ENCODE peak calls at places on chromosomes 4 and X, in four cellular contexts. One of them, this sample, is unnamed.

GRCh38 chr4:121253961-121254360 is 89.8 kb upstream of the TNIP3 start:
- DNase-seq in lower lobe of right lung: no peak
- DNase-seq in CD8-positive, alpha-beta memory T cell: peak; percentile 32
- DNase-seq in IMR-90: no peak
- DNase-seq in this sample: no peak

GRCh38 chr4:149823770-149824221 is 8.2 kb upstream of the IQCM start:
- DNase-seq in IMR-90: peak; percentile 74
- DNase-seq in CD8-positive, alpha-beta memory T cell: no peak
- DNase-seq in lower lobe of right lung: no peak
- DNase-seq in this sample: no peak

GRCh38 chr4:110201502-110201901 is 3.1 kb upstream of the ELOVL6 start:
- DNase-seq in lower lobe of right lung: no peak
- DNase-seq in CD8-positive, alpha-beta memory T cell: no peak
- DNase-seq in IMR-90: no peak
- DNase-seq in this sample: no peak

GRCh38 chrX:53714580-53715335 is 28.2 kb upstream of the HUWE1 start:
- DNase-seq in CD8-positive, alpha-beta memory T cell: peak; percentile 30
- DNase-seq in lower lobe of right lung: peak; percentile 53
- DNase-seq in IMR-90: peak; percentile 57
- DNase-seq in this sample: no peak

GRCh38 chr4:116588783-116589182 is 496.6 kb downstream of the TRAM1L1 start:
- DNase-seq in CD8-positive, alpha-beta memory T cell: no peak
- DNase-seq in IMR-90: no peak
- DNase-seq in lower lobe of right lung: no peak
- DNase-seq in this sample: no peak

GRCh38 chr4:14837860-14838259 is 164.4 kb upstream of the CPEB2 start:
- DNase-seq in CD8-positive, alpha-beta memory T cell: no peak
- DNase-seq in IMR-90: no peak
- DNase-seq in lower lobe of right lung: no peak
- DNase-seq in this sample: no peak

GRCh38 chr4:147096667-147097604 is 151.3 kb upstream of the TTC29 start:
- DNase-seq in IMR-90: peak; percentile 69
- DNase-seq in CD8-positive, alpha-beta memory T cell: no peak
- DNase-seq in lower lobe of right lung: no peak
- DNase-seq in this sample: no peak

GRCh38 chr4:22573198-22573597 is 57.3 kb upstream of the ADGRA3 start:
- DNase-seq in IMR-90: no peak
- DNase-seq in CD8-positive, alpha-beta memory T cell: no peak
- DNase-seq in lower lobe of right lung: peak; percentile 52
- DNase-seq in this sample: no peak

GRCh38 chr4:106358899-106359298 is 9.7 kb downstream of the GIMD1 start:
- DNase-seq in CD8-positive, alpha-beta memory T cell: no peak
- DNase-seq in lower lobe of right lung: no peak
- DNase-seq in IMR-90: peak; percentile 77
- DNase-seq in this sample: no peak

GRCh38 chr4:101115841-101116240 is 231.5 kb downstream of the PPP3CA start:
- DNase-seq in IMR-90: no peak
- DNase-seq in lower lobe of right lung: no peak
- DNase-seq in CD8-positive, alpha-beta memory T cell: no peak
- DNase-seq in this sample: no peak

GRCh38 chrX:16023790-16024734 is 99.3 kb upstream of the GRPR start:
- DNase-seq in lower lobe of right lung: no peak
- DNase-seq in CD8-positive, alpha-beta memory T cell: no peak
- DNase-seq in IMR-90: peak; percentile 58
- DNase-seq in this sample: no peak

GRCh38 chr4:176981074-176981473 is 188.4 kb upstream of the VEGFC start:
- DNase-seq in IMR-90: no peak
- DNase-seq in lower lobe of right lung: no peak
- DNase-seq in CD8-positive, alpha-beta memory T cell: no peak
- DNase-seq in this sample: no peak

GRCh38 chr4:25723409-25723808 is 67.8 kb downstream of the SLC34A2 start:
- DNase-seq in lower lobe of right lung: no peak
- DNase-seq in IMR-90: peak; percentile 32
- DNase-seq in CD8-positive, alpha-beta memory T cell: no peak
- DNase-seq in this sample: no peak

GRCh38 chr4:185559913-185560281 is 24.6 kb upstream of the PDLIM3 start:
- DNase-seq in IMR-90: peak; percentile 68
- DNase-seq in lower lobe of right lung: no peak
- DNase-seq in CD8-positive, alpha-beta memory T cell: no peak
- DNase-seq in this sample: no peak

GRCh38 chr4:159069922-159070321 is 33.0 kb upstream of the RAPGEF2 start:
- DNase-seq in IMR-90: peak; percentile 58
- DNase-seq in lower lobe of right lung: no peak
- DNase-seq in CD8-positive, alpha-beta memory T cell: no peak
- DNase-seq in this sample: no peak

GRCh38 chr4:15920723-15921591 is 17.6 kb downstream of the FGFBP1 start:
- DNase-seq in CD8-positive, alpha-beta memory T cell: no peak
- DNase-seq in lower lobe of right lung: peak; percentile 59
- DNase-seq in IMR-90: peak; percentile 99
- DNase-seq in this sample: peak; percentile 3

GRCh38 chr4:189294570-189294969 is 646.1 kb upstream of the FRG1 start:
- DNase-seq in CD8-positive, alpha-beta memory T cell: no peak
- DNase-seq in lower lobe of right lung: no peak
- DNase-seq in IMR-90: no peak
- DNase-seq in this sample: no peak

GRCh38 chr4:156692016-156692415 is 279.6 kb downstream of the PDGFC start:
- DNase-seq in CD8-positive, alpha-beta memory T cell: no peak
- DNase-seq in IMR-90: no peak
- DNase-seq in lower lobe of right lung: no peak
- DNase-seq in this sample: no peak

GRCh38 chr4:184534511-184535391 is 60.4 kb upstream of the IRF2 start:
- DNase-seq in CD8-positive, alpha-beta memory T cell: no peak
- DNase-seq in lower lobe of right lung: no peak
- DNase-seq in IMR-90: peak; percentile 67
- DNase-seq in this sample: no peak

GRCh38 chr4:83179205-83179604 is 64.7 kb upstream of the PLAC8 start:
- DNase-seq in IMR-90: no peak
- DNase-seq in lower lobe of right lung: no peak
- DNase-seq in CD8-positive, alpha-beta memory T cell: no peak
- DNase-seq in this sample: no peak

GRCh38 chr4:177235026-177235425 is 74.6 kb upstream of the NEIL3 start:
- DNase-seq in CD8-positive, alpha-beta memory T cell: no peak
- DNase-seq in IMR-90: peak; percentile 82
- DNase-seq in lower lobe of right lung: no peak
- DNase-seq in this sample: no peak

GRCh38 chr4:6478546-6479220 is 6.3 kb upstream of the PPP2R2C start:
- DNase-seq in IMR-90: no peak
- DNase-seq in lower lobe of right lung: no peak
- DNase-seq in CD8-positive, alpha-beta memory T cell: no peak
- DNase-seq in this sample: no peak

GRCh38 chr4:22897520-22898108 is 204.9 kb downstream of the GBA3 start:
- DNase-seq in IMR-90: peak; percentile 5
- DNase-seq in CD8-positive, alpha-beta memory T cell: no peak
- DNase-seq in lower lobe of right lung: no peak
- DNase-seq in this sample: no peak

GRCh38 chrX:99795495-99795894 is 614.6 kb downstream of the PCDH19 start:
- DNase-seq in lower lobe of right lung: no peak
- DNase-seq in CD8-positive, alpha-beta memory T cell: no peak
- DNase-seq in IMR-90: no peak
- DNase-seq in this sample: no peak
- H3K9me3 ChIP-seq in lower lobe of right lung: no peaks in the 10 kb centered on the region
- H3K9me3 ChIP-seq in CD8-positive, alpha-beta memory T cell: no peaks in the 10 kb centered on the region
- H3K9me3 ChIP-seq in IMR-90: peaks cover 14% of the 10 kb centered on the region
- H3K9me3 ChIP-seq in this sample: no peaks in the 10 kb centered on the region

DNA sequence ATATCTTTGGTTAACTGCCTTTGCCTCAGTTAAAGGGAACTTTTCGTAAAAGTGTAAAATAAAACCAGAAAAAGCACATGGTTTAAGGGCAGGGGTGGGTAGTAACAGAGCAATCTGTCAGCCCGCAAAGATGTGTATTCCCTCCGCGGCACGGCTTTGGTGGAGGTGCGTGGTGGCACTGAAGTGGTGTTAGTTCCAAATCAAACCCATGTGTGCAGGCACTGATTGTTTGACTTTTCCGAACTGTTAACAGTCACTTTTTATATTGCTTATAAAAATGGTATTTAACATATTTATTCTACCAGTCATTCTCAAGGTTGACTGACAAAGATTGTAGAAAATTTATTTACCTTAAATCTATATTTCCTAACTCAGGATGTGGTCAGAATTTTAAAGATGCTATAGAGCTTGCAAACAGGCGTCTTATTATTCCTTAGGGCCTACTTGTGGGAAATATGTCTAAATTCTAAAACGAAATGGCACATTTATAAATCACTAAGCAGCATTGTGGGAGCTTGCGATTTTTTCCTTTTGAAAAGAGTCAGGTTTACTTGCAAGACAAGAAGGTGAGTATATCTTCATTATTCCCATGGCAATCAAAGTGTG is 272.7 kb upstream of the PCDH18 start:
- DNase-seq in CD8-positive, alpha-beta memory T cell: no peak
- DNase-seq in IMR-90: no peak
- DNase-seq in lower lobe of right lung: peak; percentile 18
- DNase-seq in this sample: no peak
- H3K9me3 ChIP-seq in CD8-positive, alpha-beta memory T cell: no peaks in the 10 kb centered on the region
- H3K9me3 ChIP-seq in IMR-90: no peaks in the 10 kb centered on the region
- H3K9me3 ChIP-seq in lower lobe of right lung: no peaks in the 10 kb centered on the region
- H3K9me3 ChIP-seq in this sample: no peaks in the 10 kb centered on the region

GRCh38 chrX:144790148-144790547 is 457.2 kb upstream of the SPANXN1 start:
- DNase-seq in IMR-90: no peak
- DNase-seq in CD8-positive, alpha-beta memory T cell: no peak
- DNase-seq in lower lobe of right lung: no peak
- DNase-seq in this sample: no peak
- H3K9me3 ChIP-seq in IMR-90: peaks cover 5% of the 10 kb centered on the region
- H3K9me3 ChIP-seq in CD8-positive, alpha-beta memory T cell: no peaks in the 10 kb centered on the region
- H3K9me3 ChIP-seq in lower lobe of right lung: peaks cover 7% of the 10 kb centered on the region
- H3K9me3 ChIP-seq in this sample: no peaks in the 10 kb centered on the region

GRCh38 chr4:173626277-173626676 is 96.2 kb upstream of the HAND2 start:
- DNase-seq in CD8-positive, alpha-beta memory T cell: no peak
- DNase-seq in lower lobe of right lung: no peak
- DNase-seq in IMR-90: no peak
- DNase-seq in this sample: no peak
- H3K9me3 ChIP-seq in CD8-positive, alpha-beta memory T cell: peaks cover 12% of the 10 kb centered on the region
- H3K9me3 ChIP-seq in lower lobe of right lung: peaks cover 11% of the 10 kb centered on the region
- H3K9me3 ChIP-seq in IMR-90: peaks cover 5% of the 10 kb centered on the region
- H3K9me3 ChIP-seq in this sample: peaks cover 22% of the 10 kb centered on the region

DNA sequence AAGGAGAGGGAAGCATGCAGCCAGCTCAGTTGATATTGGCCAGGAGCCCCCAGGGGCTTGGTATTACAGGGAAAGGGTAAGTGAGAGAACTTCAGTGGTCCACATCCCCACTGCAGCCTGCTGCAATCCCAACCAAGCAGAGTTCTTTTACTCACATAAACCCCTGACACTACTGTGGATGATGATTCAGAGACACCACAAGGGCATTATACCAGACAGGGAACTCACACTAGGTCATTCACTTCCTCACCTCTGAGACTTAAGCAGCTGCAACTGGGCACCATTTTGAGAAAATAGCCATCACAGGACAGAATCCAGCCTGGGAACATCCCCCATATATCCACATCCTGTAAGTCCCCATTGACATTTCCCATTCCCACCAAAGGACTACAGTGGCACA is 248.0 kb downstream of the INPP4B start:
- DNase-seq in CD8-positive, alpha-beta memory T cell: no peak
- DNase-seq in lower lobe of right lung: no peak
- DNase-seq in IMR-90: peak; percentile 10
- DNase-seq in this sample: no peak
- H3K9me3 ChIP-seq in CD8-positive, alpha-beta memory T cell: peaks cover 4% of the 10 kb centered on the region
- H3K9me3 ChIP-seq in lower lobe of right lung: no peaks in the 10 kb centered on the region
- H3K9me3 ChIP-seq in IMR-90: peaks cover 2% of the 10 kb centered on the region
- H3K9me3 ChIP-seq in this sample: no peaks in the 10 kb centered on the region

GRCh38 chr4:41160856-41161255 is 53.5 kb downstream of the APBB2 start:
- DNase-seq in IMR-90: peak; percentile 34
- DNase-seq in lower lobe of right lung: no peak
- DNase-seq in CD8-positive, alpha-beta memory T cell: no peak
- DNase-seq in this sample: no peak
- H3K9me3 ChIP-seq in IMR-90: no peaks in the 10 kb centered on the region
- H3K9me3 ChIP-seq in lower lobe of right lung: no peaks in the 10 kb centered on the region
- H3K9me3 ChIP-seq in CD8-positive, alpha-beta memory T cell: no peaks in the 10 kb centered on the region
- H3K9me3 ChIP-seq in this sample: no peaks in the 10 kb centered on the region

GRCh38 chr4:337143-337931 is at the start of gene ZNF141:
- DNase-seq in CD8-positive, alpha-beta memory T cell: peak; percentile 83
- DNase-seq in IMR-90: peak; percentile 96
- DNase-seq in lower lobe of right lung: peak; percentile 95
- DNase-seq in this sample: peak; percentile 86

GRCh38 chr4:336893-337142 is 796 bp upstream of the ZNF141 start:
- DNase-seq in CD8-positive, alpha-beta memory T cell: no peak
- DNase-seq in lower lobe of right lung: no peak
- DNase-seq in IMR-90: no peak
- DNase-seq in this sample: no peak

GRCh38 chr4:335515-335914 is 2.1 kb upstream of the ZNF141 start:
- DNase-seq in IMR-90: no peak
- DNase-seq in lower lobe of right lung: no peak
- DNase-seq in CD8-positive, alpha-beta memory T cell: no peak
- DNase-seq in this sample: no peak

GRCh38 chr4:337932-338758 is 531 bp downstream of the ZNF141 start:
- DNase-seq in CD8-positive, alpha-beta memory T cell: no peak
- DNase-seq in IMR-90: peak; percentile 36
- DNase-seq in lower lobe of right lung: peak; percentile 74
- DNase-seq in this sample: no peak

DNA sequence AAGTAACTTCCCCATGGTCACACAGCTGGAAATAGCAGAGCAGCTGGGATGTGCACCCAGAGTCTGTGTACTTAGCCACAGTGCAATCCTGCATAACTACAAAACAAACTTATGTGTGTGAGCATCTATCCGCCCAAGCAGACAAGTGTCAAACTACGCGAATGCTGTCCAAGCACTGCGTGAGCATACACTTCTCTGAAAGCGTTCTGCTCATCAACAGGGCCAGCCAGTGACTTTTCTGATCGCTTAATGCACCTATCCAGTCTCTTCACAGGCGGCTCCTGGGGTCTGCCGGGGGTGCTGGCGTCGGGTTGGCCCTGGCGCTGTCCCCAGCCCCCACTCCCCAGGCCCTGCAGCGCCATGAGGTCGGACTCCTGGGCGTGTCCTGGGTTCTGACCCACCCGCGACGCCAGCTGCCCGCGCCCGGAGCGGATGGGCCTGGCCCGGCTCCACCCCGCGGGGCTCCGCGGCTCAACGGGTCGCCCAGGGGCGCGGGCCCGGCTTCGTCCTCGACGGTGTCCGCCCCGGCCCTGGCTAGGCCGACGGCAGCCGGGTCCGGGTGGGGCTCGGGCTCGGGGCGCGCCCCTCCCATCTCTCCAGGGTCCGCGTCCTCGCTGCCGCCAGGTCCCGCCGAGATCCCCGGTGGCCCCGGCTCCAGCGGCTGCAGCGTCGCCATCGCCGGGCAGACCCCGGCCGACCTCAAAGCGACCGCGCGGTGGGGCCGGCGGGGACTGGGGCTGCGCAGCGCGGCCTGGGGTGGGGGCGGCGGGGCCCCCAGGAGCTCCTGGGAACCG is 1.3 kb upstream of the ZNF141 start:
- DNase-seq in IMR-90: no peak
- DNase-seq in lower lobe of right lung: peak; percentile 52
- DNase-seq in CD8-positive, alpha-beta memory T cell: no peak
- DNase-seq in this sample: no peak
- H3K9me3 ChIP-seq in IMR-90: peaks cover 11% of the 10 kb centered on the region
- H3K9me3 ChIP-seq in lower lobe of right lung: peaks cover 15% of the 10 kb centered on the region
- H3K9me3 ChIP-seq in CD8-positive, alpha-beta memory T cell: peaks cover 14% of the 10 kb centered on the region
- H3K9me3 ChIP-seq in this sample: no peaks in the 10 kb centered on the region

GRCh38 chr4:19772581-19772980 is 479.1 kb upstream of the SLIT2 start:
- DNase-seq in CD8-positive, alpha-beta memory T cell: no peak
- DNase-seq in lower lobe of right lung: no peak
- DNase-seq in IMR-90: no peak
- DNase-seq in this sample: no peak
- H3K9me3 ChIP-seq in CD8-positive, alpha-beta memory T cell: no peaks in the 10 kb centered on the region
- H3K9me3 ChIP-seq in lower lobe of right lung: no peaks in the 10 kb centered on the region
- H3K9me3 ChIP-seq in IMR-90: no peaks in the 10 kb centered on the region
- H3K9me3 ChIP-seq in this sample: peaks cover 5% of the 10 kb centered on the region

This sample was measured in esophagus squamous epithelium.